ENCODE peak calls at places on chromosomes 13 and 19, in five cellular contexts. D is HL-60, B is body of pancreas, F is coronary artery, L is left ventricle myocardium inferior. S is an unnamed sample.

GRCh38 chr13:105008606-105009005 is 1526.9 kb downstream of the EFNB2 start:
- DNase-seq in B (no peak), F (no peak), D (no peak), L (no peak), S (no peak)

GRCh38 chr13:108957369-108958012 is 328.1 kb downstream of the MYO16 start:
- DNase-seq in D (no peak), B (no peak), L (no peak), F (no peak), S (no peak)

GRCh38 chr19:12000152-12000981 is 35.1 kb downstream of the ZNF433 start:
- DNase-seq in D (no peak), L (no peak), F (no peak), B (no peak), S (peak; percentile 38)

GRCh38 chr13:30429721-30430694 is 7.7 kb downstream of the UBE2L5 start:
- DNase-seq in D (no peak), B (no peak), F (no peak), L (no peak), S (no peak)

GRCh38 chr13:48749699-48750473 is 96.2 kb downstream of the CYSLTR2 start:
- DNase-seq in B (peak; percentile 70), D (no peak), F (peak; percentile 86), L (peak; percentile 80), S (peak; percentile 49)

GRCh38 chr19:40542197-40542859 is 34.3 kb upstream of the SHKBP1 start:
- DNase-seq in D (no peak), F (peak; percentile 88), L (peak; percentile 86), B (peak; percentile 75), S (no peak)

GRCh38 chr19:34475975-34476594 is 5.5 kb upstream of the WTIP start:
- DNase-seq in L (no peak), B (no peak), D (no peak), F (no peak), S (no peak)

GRCh38 chr19:43914051-43914450 is 21.0 kb downstream of the ZNF45 start:
- DNase-seq in L (no peak), D (no peak), B (no peak), F (no peak), S (no peak)

GRCh38 chr13:100409132-100409531 is 179.5 kb downstream of the GGACT start:
- DNase-seq in D (no peak), B (no peak), L (no peak), F (no peak), S (no peak)

GRCh38 chr19:12527034-12527836 is 24.0 kb downstream of the ZNF564 start:
- DNase-seq in F (no peak), D (no peak), B (no peak), L (no peak), S (no peak)

GRCh38 chr19:10230155-10230903 is 802 bp downstream of the S1PR2 start:
- DNase-seq in L (peak; percentile 55), D (no peak), B (peak; percentile 41), F (no peak), S (no peak)

GRCh38 chr19:24177686-24178085 is 90.7 kb downstream of the ZNF254 start:
- DNase-seq in D (no peak), B (no peak), F (no peak), L (no peak), S (no peak)

GRCh38 chr13:24502567-24503375 is 9.8 kb downstream of the PARP4 start:
- DNase-seq in F (no peak), B (no peak), L (peak; percentile 30), D (no peak), S (no peak)

GRCh38 chr19:41206926-41207750 is 11.9 kb upstream of the AXL start:
- DNase-seq in F (peak; percentile 90), D (no peak), L (peak; percentile 89), B (peak; percentile 22), S (no peak)

GRCh38 chr19:15091918-15092753 is 10.1 kb downstream of the OR1I1 start:
- DNase-seq in D (peak; percentile 51), B (peak; percentile 61), L (no peak), F (no peak), S (peak; percentile 55)

GRCh38 chr19:20840371-20840770 is 64.3 kb downstream of the ZNF66 start:
- DNase-seq in D (no peak), F (no peak), L (no peak), B (no peak), S (no peak)

GRCh38 chr13:92954746-92955145 is 271.9 kb upstream of the GPC6 start:
- DNase-seq in L (no peak), B (no peak), F (no peak), D (no peak), S (no peak)

GRCh38 chr13:79741006-79741405 is 260.1 kb downstream of the NDFIP2 start:
- DNase-seq in F (no peak), L (no peak), D (no peak), B (no peak), S (no peak)

GRCh38 chr13:34246511-34246910 is 428.6 kb downstream of the RFC3 start:
- DNase-seq in B (no peak), D (no peak), F (no peak), L (no peak), S (no peak)

GRCh38 chr19:47479701-47480503 is 4.1 kb downstream of the KPTN start:
- DNase-seq in B (no peak), F (no peak), L (no peak), D (no peak), S (no peak)

GRCh38 chr13:51125495-51126226 is 14.6 kb upstream of the C13orf42 start:
- DNase-seq in B (peak; percentile 65), D (peak; percentile 71), L (peak; percentile 21), F (no peak), S (peak; percentile 26)

GRCh38 chr13:51118809-51119431 is 7.8 kb upstream of the C13orf42 start:
- DNase-seq in B (peak; percentile 16), F (no peak), D (no peak), L (no peak), S (no peak)

DNA sequence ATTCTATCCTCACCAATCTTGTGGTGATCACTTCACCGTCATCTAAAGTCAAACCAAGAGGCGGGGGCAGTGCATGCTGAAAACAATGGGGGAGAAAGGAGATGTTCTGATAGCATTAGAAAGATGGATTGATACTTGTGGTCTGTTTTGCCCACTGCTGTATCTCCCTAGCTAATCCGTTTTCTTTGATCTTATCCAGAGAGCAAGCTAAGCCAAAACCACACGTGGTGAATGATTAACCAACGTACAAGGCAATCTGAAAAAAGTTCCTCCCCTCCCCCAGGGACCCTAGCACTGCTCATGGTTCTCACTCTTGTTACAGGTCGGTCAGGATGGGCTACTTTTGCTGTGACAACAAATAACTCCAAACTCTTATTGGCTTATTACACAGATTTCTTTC is 11.8 kb upstream of the C13orf42 start:
- DNase-seq in D (no peak), F (no peak), B (no peak), L (no peak), S (no peak)
- TF ChIP-seq CTCF in D (no peak), F (no peak), B (no peak), L (no peak), S (no peak)

DNA sequence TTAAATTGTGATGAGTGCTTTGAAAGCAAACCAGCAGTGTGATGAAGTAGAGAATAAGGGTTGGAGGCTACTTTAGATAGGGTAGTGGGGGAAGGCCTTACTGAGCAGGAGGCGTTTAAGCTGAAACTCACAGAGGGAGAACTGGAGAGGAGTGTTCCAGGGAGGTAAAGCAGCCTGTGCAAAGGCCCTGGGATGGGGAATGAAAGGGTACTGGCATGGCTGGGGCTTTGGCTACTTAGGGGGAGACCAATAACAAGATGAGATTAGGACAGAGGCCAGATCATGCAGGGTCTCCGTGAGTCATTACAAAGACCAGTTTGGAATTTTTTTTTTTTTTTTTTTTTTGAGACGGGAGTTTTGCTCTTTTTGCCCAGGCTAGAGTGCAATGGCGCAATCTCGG is 1.1 kb downstream of the PPP5C start:
- DNase-seq in L (no peak), D (no peak), B (no peak), F (no peak), S (no peak)
- H3K4me3 ChIP-seq in L (peak overlapping the region; percentile 100), D (peak overlapping the region; percentile 87), B (no peak overlapping the region), F (peak overlapping the region; percentile 96), S (peak overlapping the region; percentile 91)

DNA sequence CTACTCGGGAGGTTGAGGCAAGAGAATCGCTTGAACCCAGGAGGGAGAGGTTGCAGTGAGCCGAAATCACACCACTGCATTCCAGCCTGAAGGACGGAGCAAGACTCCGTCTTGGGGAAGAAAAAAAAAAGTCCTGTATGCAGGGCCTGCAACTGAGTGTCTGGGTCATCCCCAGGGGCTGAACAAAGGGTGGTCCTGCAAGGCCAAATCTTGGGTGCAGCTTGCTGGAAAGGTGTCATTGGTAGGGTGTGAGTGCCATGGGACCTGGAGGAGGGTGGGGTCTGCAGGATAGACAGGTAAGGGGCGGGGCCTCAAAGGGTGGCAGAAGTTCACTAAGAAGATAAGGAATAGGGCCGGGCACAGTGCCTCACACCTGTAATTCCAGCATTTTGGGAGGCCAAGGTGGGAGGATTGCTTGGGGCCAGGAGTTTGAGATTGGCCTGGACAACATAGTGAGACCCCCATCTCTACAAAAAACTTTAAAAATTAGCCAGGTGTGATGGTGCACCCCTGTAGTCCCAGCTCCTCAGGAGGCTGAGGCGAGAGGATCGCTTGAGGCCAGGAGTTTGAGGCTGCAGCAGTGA is 31.5 kb downstream of the ZSWIM4 start:
- DNase-seq in F (no peak), D (no peak), B (no peak), L (no peak), S (no peak)
- TF ChIP-seq CTCF in F (no peak), D (no peak), B (no peak), L (no peak), S (no peak)

DNA sequence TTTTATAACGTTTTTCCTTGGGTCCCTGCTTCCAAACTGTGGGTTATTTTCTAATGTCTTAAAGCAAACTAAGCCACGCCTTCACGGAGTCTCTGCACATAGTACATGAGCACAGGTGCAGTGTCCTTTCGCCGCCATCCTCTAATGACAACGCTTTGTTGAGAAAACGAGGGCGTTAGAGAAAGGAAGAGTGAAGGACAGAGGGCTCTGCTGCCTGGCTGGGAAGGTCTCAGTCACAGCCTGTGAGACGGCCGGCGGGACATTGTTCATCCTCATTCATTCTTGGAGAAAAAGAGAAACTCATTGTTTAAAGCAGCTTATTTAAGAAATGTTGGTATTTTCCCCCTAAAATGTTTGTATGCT is 9.5 kb downstream of the IL17D start:
- DNase-seq in F (no peak), L (no peak), D (no peak), B (no peak), S (no peak)
- H3K4me3 ChIP-seq in F (peak overlapping the region; percentile 54), L (peak overlapping the region; percentile 52), D (no peak overlapping the region), B (no peak overlapping the region), S (no peak overlapping the region)